ENCODE peak calls at places on chromosomes 3 and 15, in nine cellular contexts. G is endothelial cell of umbilical vein; R is neuronal stem cell; Z is cardiac muscle cell; T is breast epithelium; V is CD8-positive, alpha-beta memory T cell; B is CD8-positive, alpha-beta T cell; Q is A549; H is right lobe of liver. C is an unnamed sample. For H3K4me1, the result is how much of the 10 kb centered on the place peaks cover.

GRCh38 chr15:72496783-72497182 is 22.7 kb downstream of the ARIH1 start:
- DNase-seq in Q (no peak), Z (no peak), B (no peak), G (no peak), T (no peak), R (no peak), V (no peak), H (no peak), C (no peak)

GRCh38 chr15:66592505-66593218 is 26.9 kb upstream of the LCTL start:
- DNase-seq in R (no peak), T (no peak), B (no peak), Z (peak), Q (no peak), V (no peak), H (no peak), G (no peak), C (no peak)

GRCh38 chr3:112889357-112889756 is 42.7 kb upstream of the CD200R1L start:
- DNase-seq in Q (no peak), V (no peak), B (no peak), R (no peak), G (no peak), Z (no peak), H (no peak), T (no peak), C (no peak)

GRCh38 chr15:61564785-61565184 is 335.7 kb upstream of the RORA start:
- DNase-seq in B (no peak), Z (no peak), Q (no peak), V (no peak), T (no peak), H (no peak), G (no peak), R (no peak), C (no peak)

GRCh38 chr3:120678331-120678845 is 3.7 kb downstream of the HGD start:
- DNase-seq in Q (peak), Z (peak), T (no peak), V (no peak), B (no peak), H (no peak), G (peak), R (no peak), C (peak)

GRCh38 chr3:62968128-62968527 is 92.9 kb upstream of the CADPS start:
- DNase-seq in T (no peak), B (no peak), V (no peak), Q (no peak), G (no peak), H (no peak), R (no peak), Z (no peak), C (no peak)

GRCh38 chr3:163890661-163891060 is 1187.6 kb downstream of the SI start:
- DNase-seq in V (no peak), G (no peak), Z (no peak), T (no peak), R (peak), Q (no peak), B (no peak), H (no peak), C (no peak)

GRCh38 chr3:29156071-29156715 is 124.7 kb upstream of the RBMS3 start:
- DNase-seq in B (no peak), T (no peak), H (no peak), G (no peak), R (peak), Q (no peak), Z (no peak), V (no peak), C (no peak)

GRCh38 chr3:72453686-72454085 is 394.6 kb downstream of the SHQ1 start:
- DNase-seq in G (no peak), V (no peak), Z (no peak), R (no peak), H (no peak), Q (no peak), T (no peak), B (no peak), C (no peak)

GRCh38 chr3:140595295-140595694 is 82.6 kb upstream of the TRIM42 start:
- DNase-seq in H (no peak), G (no peak), R (no peak), Z (peak), B (no peak), Q (no peak), V (no peak), T (no peak), C (no peak)

GRCh38 chr3:62229908-62230307 is 143.4 kb downstream of the FEZF2 start:
- DNase-seq in Q (peak), G (no peak), R (no peak), Z (peak), B (no peak), H (no peak), T (no peak), V (no peak), C (no peak)

GRCh38 chr15:74364936-74365618 is 2.4 kb downstream of the CYP11A1 start:
- DNase-seq in V (no peak), H (no peak), Q (no peak), G (no peak), B (no peak), T (peak), Z (no peak), R (no peak), C (no peak)

GRCh38 chr3:184608209-184608608 is 46.6 kb downstream of the EPHB3 start:
- DNase-seq in T (no peak), Q (no peak), H (no peak), B (no peak), V (no peak), Z (no peak), G (no peak), R (no peak), C (no peak)

GRCh38 chr15:75650908-75651809 is 3.4 kb downstream of the SNX33 start:
- DNase-seq in Q (no peak), H (peak), T (no peak), V (no peak), B (no peak), Z (peak), G (peak), R (no peak), C (peak)

DNA sequence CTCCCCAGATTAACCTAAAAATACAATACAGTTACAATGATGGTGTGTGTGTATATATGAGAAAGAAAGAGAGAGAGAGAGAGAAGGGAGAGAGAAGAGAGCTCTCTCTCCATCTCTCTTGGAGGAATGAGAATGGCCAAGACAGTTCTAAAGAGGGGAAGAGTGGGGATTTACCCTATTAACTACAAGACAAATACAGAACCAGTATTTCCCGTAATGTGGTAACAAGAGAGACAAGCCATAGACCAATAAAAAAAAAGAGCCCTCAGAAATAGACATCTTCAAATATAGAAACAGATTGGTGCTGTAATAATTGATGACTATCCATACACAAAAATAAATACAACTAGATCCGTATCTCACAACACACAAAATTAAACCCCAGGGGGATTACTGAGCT is 87.0 kb downstream of the NSMCE3 start:
- DNase-seq in H (no peak), B (no peak), G (no peak), T (no peak), Q (no peak), Z (no peak), R (no peak), V (no peak), C (no peak)
- H3K27ac ChIP-seq in H (no peak), B (no peak), G (no peak), T (no peak), Q (no peak), Z (no peak), R (no peak), V (no peak), C (no peak)

GRCh38 chr3:177068967-177069366 is 128.3 kb downstream of the TBL1XR1 start:
- DNase-seq in Z (no peak), G (no peak), R (no peak), Q (no peak), B (no peak), H (no peak), V (no peak), T (no peak), C (no peak)
- H3K4me1 ChIP-seq in Z (under half), G (under half), R (under half), Q (under half), B (under half), H (under half), V (under half), T (under half), C (under half)

GRCh38 chr3:159837725-159838124 is 150.9 kb upstream of the IL12A start:
- DNase-seq in H (no peak), T (no peak), G (no peak), Q (no peak), B (no peak), V (no peak), R (no peak), Z (no peak), C (no peak)

GRCh38 chr3:159838936-159839335 is 149.7 kb upstream of the IL12A start:
- DNase-seq in Q (no peak), H (no peak), B (no peak), R (no peak), G (peak), T (no peak), Z (no peak), V (no peak), C (no peak)

GRCh38 chr3:159841766-159842165 is 146.9 kb upstream of the IL12A start:
- DNase-seq in T (no peak), V (no peak), H (no peak), R (no peak), B (no peak), G (no peak), Z (no peak), Q (no peak), C (no peak)

GRCh38 chr3:159839561-159840379 is 148.9 kb upstream of the IL12A start:
- DNase-seq in Q (no peak), Z (no peak), V (no peak), G (no peak), T (no peak), B (no peak), R (peak), H (no peak), C (no peak)

GRCh38 chr3:159840900-159841299 is 147.7 kb upstream of the IL12A start:
- DNase-seq in G (no peak), Q (peak), V (no peak), R (no peak), H (no peak), T (no peak), B (no peak), Z (peak), C (no peak)
- H3K4me3 ChIP-seq in G (no peak), Q (no peak), V (no peak), R (peak), H (no peak), T (no peak), B (no peak), Z (peak), C (no peak)

GRCh38 chr3:52432631-52433030 is 12.3 kb downstream of the SEMA3G start:
- DNase-seq in V (no peak), Q (no peak), T (peak), R (no peak), H (no peak), Z (no peak), B (no peak), G (no peak), C (no peak)

GRCh38 chr3:52433328-52434060 is 11.4 kb downstream of the SEMA3G start:
- DNase-seq in V (no peak), G (no peak), H (no peak), T (peak), Z (peak), B (no peak), Q (no peak), R (no peak), C (no peak)

GRCh38 chr3:52434080-52434479 is 10.8 kb downstream of the SEMA3G start:
- DNase-seq in V (no peak), Q (no peak), R (no peak), Z (no peak), B (no peak), H (no peak), T (peak), G (no peak), C (no peak)

GRCh38 chr3:52435246-52436101 is 9.4 kb downstream of the SEMA3G start:
- DNase-seq in Z (no peak), Q (no peak), B (no peak), H (peak), T (peak), G (no peak), V (no peak), R (no peak), C (peak)

GRCh38 chr3:52434491-52435115 is 10.3 kb downstream of the SEMA3G start:
- DNase-seq in B (no peak), T (peak), Q (no peak), Z (peak), G (no peak), H (no peak), V (no peak), R (no peak), C (peak)
- H3K27ac ChIP-seq in B (no peak), T (peak), Q (no peak), Z (peak), G (no peak), H (no peak), V (no peak), R (no peak), C (no peak)

DNA sequence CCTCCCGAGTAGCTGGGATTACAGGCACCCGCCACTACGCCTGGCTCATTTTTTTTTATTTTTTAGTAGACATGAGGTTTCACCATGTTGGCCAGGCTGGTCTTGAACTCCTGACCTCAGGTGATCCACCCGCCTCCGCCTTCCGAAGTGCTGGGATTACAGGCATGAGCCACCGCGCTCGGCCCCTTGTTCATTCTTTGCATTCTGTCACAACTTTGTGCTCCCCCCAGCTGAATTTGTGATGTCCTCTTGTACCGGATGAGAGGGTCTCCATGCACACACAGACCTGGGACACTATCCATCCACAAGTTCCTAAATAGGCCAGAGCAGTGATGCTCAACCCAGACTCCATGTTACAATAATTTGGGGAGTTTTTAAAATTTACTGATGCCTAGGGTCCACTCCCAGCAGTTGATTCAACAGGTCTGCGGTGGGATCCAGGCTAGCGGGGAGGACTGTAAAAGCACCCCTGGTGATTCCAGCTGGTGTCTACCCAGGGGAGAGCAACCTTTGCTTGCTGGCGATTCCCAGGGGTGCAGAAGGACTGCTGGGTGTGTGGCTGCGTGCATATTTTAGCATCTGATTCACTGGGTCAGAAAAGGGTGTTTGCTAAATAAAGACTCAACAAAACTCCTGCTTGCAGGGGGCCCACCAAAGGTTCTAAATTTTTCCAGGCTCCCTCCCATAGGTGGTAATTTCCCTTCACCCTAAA is 995 bp downstream of the RASSF1 start:
- DNase-seq in Z (peak), B (no peak), V (no peak), R (no peak), T (no peak), Q (no peak), G (no peak), H (no peak), C (no peak)
- H3K4me1 ChIP-seq in Z (under half), B (half or more), V (half or more), R (under half), T (under half), Q (under half), G (under half), H (under half), C (under half)

GRCh38 chr15:38130739-38131498 is 121.7 kb upstream of the SPRED1 start:
- DNase-seq in B (no peak), R (no peak), Q (no peak), T (peak), Z (peak), V (no peak), H (peak), G (no peak), C (peak)
- H3K4me3 ChIP-seq in B (no peak), R (peak), Q (no peak), T (no peak), Z (no peak), V (no peak), H (no peak), G (no peak), C (no peak)

GRCh38 chr3:53102601-53103147 is 27.6 kb downstream of the RFT1 start:
- DNase-seq in R (no peak), B (no peak), Z (no peak), H (no peak), V (no peak), T (no peak), G (no peak), Q (no peak), C (no peak)
- H3K27ac ChIP-seq in R (no peak), B (no peak), Z (no peak), H (no peak), V (no peak), T (no peak), G (no peak), Q (no peak), C (no peak)

DNA sequence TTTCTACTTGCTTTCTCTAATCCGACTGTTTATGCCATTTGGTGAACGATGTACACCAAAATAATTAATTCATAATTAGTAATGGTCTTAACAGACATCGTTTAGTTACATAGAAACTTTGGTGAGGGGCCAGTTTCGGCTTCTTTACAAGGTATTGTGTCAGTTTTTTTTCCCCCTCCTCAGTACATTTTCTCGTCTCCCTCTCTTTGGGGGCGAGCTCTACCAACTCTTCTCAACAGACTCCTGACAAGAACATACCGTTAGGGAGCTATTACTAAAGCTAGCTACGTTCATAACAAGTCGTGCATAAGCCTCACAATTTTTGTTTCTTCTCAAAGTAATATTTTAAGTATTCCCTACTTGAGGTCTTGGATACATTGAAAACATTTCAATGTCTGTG is 1.4 kb downstream of the U2SURP start:
- DNase-seq in V (no peak), R (no peak), B (no peak), H (no peak), Z (no peak), Q (no peak), G (no peak), T (no peak), C (no peak)
- H3K4me1 ChIP-seq in V (under half), R (under half), B (under half), H (under half), Z (under half), Q (under half), G (under half), T (under half), C (under half)

C was measured in body of pancreas.